ENCODE peak calls at places on chromosomes 2 and 18, in four cellular contexts. G is H1, P is HepG2, X is GM12878. I is an unnamed sample. For H3K4me1, the result is how much of the 10 kb centered on the place peaks cover.

GRCh38 chr18:2971741-2972552 is 41.0 kb downstream of the LPIN2 start:
- DNase-seq in X (peak), P (no peak), G (no peak), I (no peak)

GRCh38 chr18:31618801-31619200 is 27.1 kb downstream of the TTR start:
- DNase-seq in P (no peak), X (no peak), G (no peak), I (no peak)

GRCh38 chr2:55159037-55159651 is 72.9 kb downstream of the CLHC1 start:
- DNase-seq in X (no peak), G (no peak), P (no peak), I (no peak)

GRCh38 chr2:4353668-4354067 is 650.3 kb downstream of the DCDC2C start:
- DNase-seq in P (no peak), G (no peak), X (no peak), I (no peak)

GRCh38 chr2:212892193-212892592 is 259.2 kb downstream of the IKZF2 start:
- DNase-seq in G (no peak), P (peak), X (no peak), I (peak)

GRCh38 chr2:46062637-46063412 is 234.4 kb upstream of the EPAS1 start:
- DNase-seq in P (peak), G (peak), X (no peak), I (peak)

GRCh38 chr2:230677182-230677946 is 35.3 kb upstream of the CAB39 start:
- DNase-seq in X (no peak), G (no peak), P (no peak), I (no peak)

GRCh38 chr18:79515331-79515730 is 119.6 kb downstream of the NFATC1 start:
- DNase-seq in P (no peak), X (no peak), G (no peak), I (no peak)

GRCh38 chr18:13217466-13217961 is 1.0 kb upstream of the LDLRAD4 start:
- DNase-seq in P (no peak), G (no peak), X (no peak), I (no peak)

GRCh38 chr2:4020153-4020552 is 316.8 kb downstream of the DCDC2C start:
- DNase-seq in G (no peak), P (peak), X (no peak), I (no peak)

GRCh38 chr18:75199327-75199726 is 9.6 kb downstream of the PTGR3 start:
- DNase-seq in P (no peak), X (no peak), G (no peak), I (no peak)

GRCh38 chr18:55582325-55582724 is 5.7 kb downstream of the TCF4 start:
- DNase-seq in G (peak), X (no peak), P (no peak), I (no peak)

GRCh38 chr2:130810490-130810889 is 26.2 kb upstream of the ARHGEF4 start:
- DNase-seq in G (no peak), P (no peak), X (no peak), I (no peak)

GRCh38 chr2:130807659-130808385 is 28.9 kb upstream of the ARHGEF4 start:
- DNase-seq in P (no peak), X (no peak), G (no peak), I (no peak)

GRCh38 chr2:130805613-130806012 is 31.1 kb upstream of the ARHGEF4 start:
- DNase-seq in P (no peak), X (no peak), G (no peak), I (no peak)

GRCh38 chr2:130808482-130809268 is 28.0 kb upstream of the ARHGEF4 start:
- DNase-seq in P (no peak), G (no peak), X (no peak), I (no peak)

DNA sequence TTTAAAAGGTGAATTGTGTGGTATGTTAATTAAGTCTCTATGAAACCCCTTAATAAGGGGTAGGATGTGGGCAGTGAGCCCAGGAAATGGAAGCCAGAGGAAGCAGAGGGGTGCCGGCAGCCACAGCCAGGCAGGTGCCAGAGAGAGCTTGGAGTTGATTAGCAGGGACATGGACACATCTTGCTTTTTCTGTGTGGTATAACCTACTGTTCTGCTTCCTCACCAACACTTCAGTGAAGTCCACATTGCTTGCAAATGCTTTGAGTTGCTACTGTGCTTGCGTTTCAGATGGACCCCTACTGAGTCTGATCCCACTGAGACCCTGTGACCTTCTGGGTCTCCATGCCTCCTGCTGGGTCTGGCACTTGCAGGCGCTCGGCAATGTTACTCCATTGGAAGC is 30.3 kb upstream of the ARHGEF4 start:
- DNase-seq in X (no peak), G (no peak), P (no peak), I (no peak)
- TF ChIP-seq SUZ12 in X (no peak), G (no peak), P (no peak), I (no peak)

DNA sequence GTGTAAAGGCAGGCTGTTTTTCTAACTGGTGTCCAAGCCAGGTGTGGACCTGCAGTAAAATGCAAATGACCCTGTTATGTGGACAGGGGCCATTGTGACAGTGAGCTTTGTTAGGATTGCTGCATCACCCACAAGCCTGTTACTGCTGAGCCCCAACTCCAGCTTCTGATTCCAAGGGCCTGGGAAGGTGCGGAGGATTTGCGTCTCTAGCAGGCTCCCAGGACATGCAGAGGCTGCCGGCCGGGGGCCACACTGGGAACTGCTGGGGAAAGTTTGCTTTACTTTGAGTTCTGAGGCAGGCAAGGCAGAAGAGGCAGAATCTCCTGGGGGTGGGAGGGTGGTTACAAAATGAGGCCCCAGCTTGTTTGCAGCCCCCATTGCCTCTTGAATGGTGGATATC is 164.1 kb downstream of the GLI2 start:
- DNase-seq in G (no peak), X (no peak), P (no peak), I (no peak)
- H3K4me1 ChIP-seq in G (under half), X (under half), P (under half), I (under half)

DNA sequence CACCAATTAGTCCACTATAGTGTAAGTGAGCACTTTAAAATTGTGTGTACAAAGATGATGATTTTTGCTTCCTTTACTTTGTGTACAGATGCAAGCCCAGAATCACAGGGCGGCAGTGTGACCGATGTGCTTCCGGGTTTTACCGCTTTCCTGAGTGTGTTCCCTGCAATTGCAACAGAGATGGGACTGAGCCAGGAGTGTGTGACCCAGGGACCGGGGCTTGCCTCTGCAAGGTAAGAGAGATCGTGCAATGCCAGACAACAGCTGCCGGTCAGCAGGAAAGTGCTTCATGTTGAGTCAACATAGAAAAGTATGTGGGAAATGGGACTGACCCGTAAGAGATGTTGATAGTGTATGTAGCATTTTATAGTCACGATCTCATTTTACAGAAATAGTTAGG is 156.8 kb upstream of the TTC39C start:
- DNase-seq in P (peak), G (no peak), X (no peak), I (no peak)
- H3K9ac ChIP-seq in P (no peak), G (no peak), X (no peak), I (no peak)

DNA sequence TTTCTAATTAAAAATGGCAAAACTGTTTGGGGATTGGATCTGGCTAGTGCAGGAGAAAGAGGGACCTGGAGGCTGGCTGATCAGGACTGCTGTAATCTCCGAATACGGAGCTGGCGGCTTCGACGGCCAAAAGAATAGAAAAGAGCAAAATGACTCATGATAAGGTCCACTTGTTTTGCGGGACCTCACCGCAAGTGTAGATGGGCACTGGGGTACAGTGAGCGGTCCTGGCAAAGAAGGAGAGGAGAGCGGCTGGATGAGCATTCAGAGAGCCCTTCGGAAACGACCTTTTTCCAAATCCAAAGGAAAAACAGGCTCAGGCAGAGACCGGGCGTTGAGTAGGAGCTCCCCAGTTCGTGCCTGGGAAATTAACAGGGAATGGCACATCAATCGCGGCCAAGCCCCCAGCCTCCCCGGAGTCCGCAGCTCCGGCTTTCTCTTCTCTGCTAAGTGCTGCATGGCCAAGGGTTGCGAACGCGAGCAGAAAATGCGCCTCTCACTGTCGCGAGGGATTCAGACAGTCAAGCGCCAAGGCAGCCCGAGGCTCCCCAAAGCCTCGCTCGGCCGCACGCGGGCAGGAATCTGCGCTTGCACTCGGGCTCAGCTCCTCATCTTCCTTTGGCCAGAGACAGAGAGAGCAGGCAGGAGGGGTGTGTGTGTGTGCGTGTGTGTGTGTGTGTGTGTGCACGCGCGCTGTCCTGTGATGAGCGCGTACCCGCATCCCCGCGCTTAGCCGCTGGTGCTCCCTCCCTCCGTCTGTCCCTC is 1.8 kb downstream of the DCC start:
- DNase-seq in G (no peak), P (no peak), X (no peak), I (no peak)
- TF ChIP-seq SUZ12 in G (peak), P (no peak), X (no peak), I (no peak)

DNA sequence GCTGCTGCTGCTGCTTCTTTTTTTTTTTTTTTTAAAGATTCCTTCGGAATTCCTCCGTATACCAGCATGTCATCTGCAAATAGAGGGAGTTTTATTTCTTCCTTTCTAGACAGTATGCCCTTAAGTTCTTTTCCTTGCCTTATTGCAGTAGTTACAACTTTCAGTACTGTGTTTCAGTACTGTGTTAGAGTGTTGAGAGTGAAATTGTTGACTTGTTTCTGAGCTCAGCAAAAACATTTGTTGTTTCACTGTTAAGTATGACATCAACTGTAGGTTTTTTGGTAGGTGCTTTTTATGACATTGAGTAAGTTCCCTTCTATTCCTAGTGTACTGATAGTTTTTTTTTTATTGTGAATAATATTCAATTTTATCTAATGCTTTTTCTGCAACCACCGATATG is 43.8 kb downstream of the ACVR2A start:
- DNase-seq in X (peak), P (no peak), G (no peak), I (no peak)
- H3K4me1 ChIP-seq in X (under half), P (under half), G (under half), I (under half)

DNA sequence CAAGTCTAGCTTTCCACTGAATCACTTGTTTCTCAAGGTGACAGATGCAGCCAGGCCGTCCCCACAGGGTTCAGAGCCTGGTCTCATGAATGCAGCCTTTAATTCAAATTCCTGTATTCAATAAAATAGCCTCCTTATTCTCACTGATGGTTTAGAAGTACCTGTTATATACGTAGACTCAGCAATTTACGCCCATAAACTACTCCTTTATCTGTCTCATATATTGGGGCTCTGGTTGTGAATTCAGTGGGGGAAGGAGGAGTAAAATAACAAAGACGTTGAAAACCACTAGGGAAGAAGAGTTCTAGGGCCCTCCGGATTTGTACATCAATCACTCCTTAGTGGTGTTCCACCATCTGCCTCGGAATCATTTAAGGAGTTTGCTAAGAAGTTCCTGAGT is 1.7 kb downstream of the OBSL1 start:
- DNase-seq in G (no peak), P (no peak), X (no peak), I (no peak)
- H3K9ac ChIP-seq in G (no peak), P (peak), X (no peak), I (peak)

I was measured in NT2/D1.